ENCODE peak calls at places on chromosome 6, in four cellular contexts. One of them, this sample, is unnamed.

GRCh38 chr6:86856937-86857563 is 80.3 kb upstream of the HTR1E start:
- DNase-seq in heart left ventricle: no peak
- DNase-seq in left lung: no peak
- DNase-seq in left ventricle myocardium inferior: no peak
- DNase-seq in this sample: no peak

GRCh38 chr6:165842291-165842936 is 179.4 kb upstream of the PDE10A start:
- DNase-seq in heart left ventricle: no peak
- DNase-seq in left lung: no peak
- DNase-seq in left ventricle myocardium inferior: no peak
- DNase-seq in this sample: no peak

GRCh38 chr6:53178837-53179432 is 30.3 kb upstream of the GCM1 start:
- DNase-seq in heart left ventricle: no peak
- DNase-seq in left lung: no peak
- DNase-seq in left ventricle myocardium inferior: no peak
- DNase-seq in this sample: no peak

GRCh38 chr6:83429857-83430605 is 820 bp downstream of the ME1 start:
- DNase-seq in left lung: no peak
- DNase-seq in heart left ventricle: no peak
- DNase-seq in left ventricle myocardium inferior: no peak
- DNase-seq in this sample: no peak

GRCh38 chr6:116022841-116023380 is 37.8 kb downstream of the FRK start:
- DNase-seq in left ventricle myocardium inferior: no peak
- DNase-seq in left lung: no peak
- DNase-seq in heart left ventricle: no peak
- DNase-seq in this sample: no peak

GRCh38 chr6:159578629-159579028 is 114.4 kb downstream of the SOD2 start:
- DNase-seq in heart left ventricle: no peak
- DNase-seq in left lung: no peak
- DNase-seq in left ventricle myocardium inferior: no peak
- DNase-seq in this sample: no peak

GRCh38 chr6:106886922-106887797 is 87.4 kb downstream of the CD24 start:
- DNase-seq in heart left ventricle: no peak
- DNase-seq in left ventricle myocardium inferior: no peak
- DNase-seq in left lung: no peak
- DNase-seq in this sample: no peak

GRCh38 chr6:100823041-100823440 is 58.1 kb downstream of the ASCC3 start:
- DNase-seq in left ventricle myocardium inferior: no peak
- DNase-seq in heart left ventricle: no peak
- DNase-seq in left lung: no peak
- DNase-seq in this sample: no peak

GRCh38 chr6:13471184-13471583 is 16.2 kb downstream of the GFOD1 start:
- DNase-seq in heart left ventricle: no peak
- DNase-seq in left ventricle myocardium inferior: no peak
- DNase-seq in left lung: no peak
- DNase-seq in this sample: no peak

GRCh38 chr6:74946961-74947360 is 258.9 kb downstream of the COL12A1 start:
- DNase-seq in heart left ventricle: no peak
- DNase-seq in left lung: no peak
- DNase-seq in left ventricle myocardium inferior: no peak
- DNase-seq in this sample: no peak

GRCh38 chr6:7515363-7515762 is 26.1 kb upstream of the DSP start:
- DNase-seq in left ventricle myocardium inferior: no peak
- DNase-seq in left lung: no peak
- DNase-seq in heart left ventricle: no peak
- DNase-seq in this sample: no peak

GRCh38 chr6:11241793-11242201 is 9.3 kb upstream of the NEDD9 start:
- DNase-seq in left lung: peak; percentile 88
- DNase-seq in left ventricle myocardium inferior: peak; percentile 36
- DNase-seq in heart left ventricle: peak; percentile 69
- DNase-seq in this sample: peak; percentile 75

GRCh38 chr6:33313709-33314514 is at the start of gene TAPBP:
- DNase-seq in left ventricle myocardium inferior: peak; percentile 56
- DNase-seq in left lung: peak; percentile 89
- DNase-seq in heart left ventricle: peak; percentile 63
- DNase-seq in this sample: peak; percentile 92

GRCh38 chr6:39366875-39367618 is 44.5 kb upstream of the KCNK16 start:
- DNase-seq in left lung: no peak
- DNase-seq in left ventricle myocardium inferior: no peak
- DNase-seq in heart left ventricle: no peak
- DNase-seq in this sample: no peak

GRCh38 chr6:94361304-94362060 is 942.1 kb upstream of the EPHA7 start:
- DNase-seq in left ventricle myocardium inferior: no peak
- DNase-seq in left lung: no peak
- DNase-seq in heart left ventricle: no peak
- DNase-seq in this sample: peak; percentile 60

GRCh38 chr6:5501837-5502236 is 240.5 kb downstream of the FARS2 start:
- DNase-seq in heart left ventricle: peak; percentile 79
- DNase-seq in left lung: no peak
- DNase-seq in left ventricle myocardium inferior: peak; percentile 22
- DNase-seq in this sample: no peak

GRCh38 chr6:33983109-33983475 is 162.8 kb downstream of the GRM4 start:
- DNase-seq in heart left ventricle: peak; percentile 34
- DNase-seq in left ventricle myocardium inferior: no peak
- DNase-seq in left lung: no peak
- DNase-seq in this sample: peak; percentile 51

GRCh38 chr6:144284753-144285547 is at the start of gene UTRN:
- DNase-seq in left ventricle myocardium inferior: peak; percentile 85
- DNase-seq in left lung: peak; percentile 94
- DNase-seq in heart left ventricle: peak; percentile 89
- DNase-seq in this sample: peak; percentile 92

GRCh38 chr6:144285798-144286502 is 815 bp downstream of the UTRN start:
- DNase-seq in left lung: peak; percentile 94
- DNase-seq in heart left ventricle: peak; percentile 90
- DNase-seq in left ventricle myocardium inferior: peak; percentile 83
- DNase-seq in this sample: peak; percentile 92

GRCh38 chr6:144284474-144284752 is 722 bp upstream of the UTRN start:
- DNase-seq in heart left ventricle: no peak
- DNase-seq in left lung: no peak
- DNase-seq in left ventricle myocardium inferior: no peak
- DNase-seq in this sample: no peak

GRCh38 chr6:144285548-144285797 is 338 bp downstream of the UTRN start:
- DNase-seq in left lung: no peak
- DNase-seq in left ventricle myocardium inferior: no peak
- DNase-seq in heart left ventricle: no peak
- DNase-seq in this sample: no peak

GRCh38 chr6:144283781-144284473 is 1.2 kb upstream of the UTRN start:
- DNase-seq in left lung: no peak
- DNase-seq in left ventricle myocardium inferior: no peak
- DNase-seq in heart left ventricle: no peak
- DNase-seq in this sample: no peak
- TF ChIP-seq CTCF in left lung: no peak
- TF ChIP-seq CTCF in left ventricle myocardium inferior: no peak
- TF ChIP-seq CTCF in heart left ventricle: no peak
- TF ChIP-seq CTCF in this sample: no peak

GRCh38 chr6:90764001-90764400 is 177.1 kb upstream of the MAP3K7 start:
- DNase-seq in left lung: no peak
- DNase-seq in left ventricle myocardium inferior: no peak
- DNase-seq in heart left ventricle: no peak
- DNase-seq in this sample: no peak
- H3K4me1 ChIP-seq in left lung: no peaks in the 10 kb centered on the region
- H3K4me1 ChIP-seq in left ventricle myocardium inferior: no peaks in the 10 kb centered on the region
- H3K4me1 ChIP-seq in heart left ventricle: no peaks in the 10 kb centered on the region
- H3K4me1 ChIP-seq in this sample: no peaks in the 10 kb centered on the region

DNA sequence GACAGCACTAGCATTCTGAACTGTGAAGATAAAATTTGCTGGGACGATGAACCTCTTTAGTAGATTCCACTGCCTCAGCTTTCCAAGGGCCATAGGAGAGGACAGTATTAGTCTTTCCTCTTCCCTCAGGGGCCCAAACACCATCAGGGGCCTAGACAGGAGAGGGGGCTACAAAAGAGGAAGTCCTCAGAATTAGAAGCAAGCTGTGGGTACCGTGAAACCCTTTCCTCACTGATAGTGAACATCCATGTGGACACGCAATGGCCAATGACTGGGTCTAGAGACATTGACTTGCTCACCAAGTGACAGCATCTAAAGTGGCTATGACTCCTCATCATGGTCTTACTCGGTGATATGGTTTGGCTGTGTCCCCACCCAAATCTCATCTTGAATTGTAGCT is 68.1 kb upstream of the UST start:
- DNase-seq in left lung: no peak
- DNase-seq in heart left ventricle: no peak
- DNase-seq in left ventricle myocardium inferior: no peak
- DNase-seq in this sample: no peak
- TF ChIP-seq CTCF in left lung: no peak
- TF ChIP-seq CTCF in heart left ventricle: no peak
- TF ChIP-seq CTCF in left ventricle myocardium inferior: no peak
- TF ChIP-seq CTCF in this sample: no peak

DNA sequence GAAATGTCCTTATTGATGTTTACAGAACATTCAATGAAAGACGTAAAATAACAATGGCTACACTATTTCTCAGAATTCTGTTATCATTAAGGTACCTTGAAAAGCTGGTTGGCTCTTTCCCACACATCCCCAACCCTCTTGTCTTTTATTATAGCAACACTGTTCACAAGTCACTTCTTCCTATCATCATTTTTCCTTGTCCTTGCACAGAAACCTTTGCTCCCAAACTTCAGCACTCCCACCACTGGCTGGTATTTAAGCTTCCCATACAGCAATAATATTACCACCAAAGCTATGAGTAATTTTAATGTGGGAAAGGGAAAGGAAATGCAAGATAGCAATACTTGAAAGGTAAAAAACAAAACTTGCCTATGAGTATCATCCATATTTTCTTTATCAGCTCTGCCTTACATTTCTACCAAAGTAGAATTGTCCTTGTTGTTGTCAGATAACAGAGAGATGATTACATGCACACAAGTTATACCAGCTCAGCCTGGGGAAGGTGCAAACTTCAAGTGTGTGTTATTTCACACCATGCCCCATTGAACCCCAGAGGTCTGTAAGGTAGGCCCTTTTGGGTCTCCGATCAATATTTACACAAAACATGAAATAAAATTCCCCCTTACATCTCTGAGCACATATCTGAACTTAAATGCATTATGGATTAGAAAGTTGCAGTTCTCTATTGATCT is 32.2 kb downstream of the ARHGAP18 start:
- DNase-seq in left ventricle myocardium inferior: no peak
- DNase-seq in heart left ventricle: no peak
- DNase-seq in left lung: no peak
- DNase-seq in this sample: no peak
- H3K4me1 ChIP-seq in left ventricle myocardium inferior: peaks cover 51% of the 10 kb centered on the region
- H3K4me1 ChIP-seq in heart left ventricle: peaks cover 34% of the 10 kb centered on the region
- H3K4me1 ChIP-seq in left lung: peaks cover 75% of the 10 kb centered on the region
- H3K4me1 ChIP-seq in this sample: peaks cover 12% of the 10 kb centered on the region

DNA sequence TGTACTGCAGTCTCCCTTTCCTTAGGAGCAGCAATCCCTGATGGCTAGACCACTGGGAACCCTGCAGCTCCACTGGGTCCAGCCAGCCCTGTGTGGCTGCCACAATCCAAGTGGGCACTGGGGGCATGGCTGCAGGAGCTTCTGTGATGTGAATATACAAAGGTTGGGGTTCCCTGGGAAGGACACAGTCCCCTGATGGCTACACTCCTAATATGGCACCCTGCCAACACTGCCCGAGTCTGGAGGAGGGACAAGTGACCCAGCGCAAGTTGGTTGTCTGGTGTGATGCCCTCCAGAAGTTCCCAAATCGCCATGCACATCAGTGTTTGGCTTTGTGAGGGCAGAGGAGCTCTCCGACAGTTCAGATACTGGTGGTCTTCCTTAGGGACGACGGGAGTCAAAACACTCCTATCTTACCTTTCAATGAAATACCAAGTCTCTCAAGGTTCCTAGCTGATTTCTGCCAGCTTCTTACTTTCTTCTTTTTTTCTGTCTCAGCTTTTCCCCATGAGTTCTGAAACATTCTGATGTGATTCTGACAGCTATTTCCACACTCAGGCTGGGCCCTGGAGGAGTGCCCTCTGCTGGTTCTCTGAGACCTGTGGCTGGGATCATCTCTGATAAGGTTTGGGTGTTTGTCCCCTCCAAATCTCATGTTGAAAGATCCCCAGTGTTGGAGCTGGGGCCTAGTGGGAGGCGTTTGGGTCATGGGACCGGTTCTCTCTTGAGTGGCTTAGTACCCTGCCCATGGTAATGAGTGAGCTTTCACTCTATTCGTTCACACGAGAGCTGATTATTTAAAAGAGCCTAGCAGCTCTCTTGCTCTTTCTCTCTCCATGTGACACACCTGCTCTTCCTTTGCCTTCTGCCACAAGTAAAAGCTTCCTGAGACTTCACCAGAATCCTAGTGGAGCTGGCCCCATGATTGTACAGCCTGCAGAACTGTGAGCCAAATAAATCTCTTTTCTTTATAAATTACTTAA is 15.5 kb upstream of the ZFP57 start:
- DNase-seq in left ventricle myocardium inferior: no peak
- DNase-seq in left lung: no peak
- DNase-seq in heart left ventricle: no peak
- DNase-seq in this sample: no peak
- TF ChIP-seq CTCF in left ventricle myocardium inferior: peak; percentile 62
- TF ChIP-seq CTCF in left lung: peak; percentile 25
- TF ChIP-seq CTCF in heart left ventricle: peak; percentile 51
- TF ChIP-seq CTCF in this sample: no peak

DNA sequence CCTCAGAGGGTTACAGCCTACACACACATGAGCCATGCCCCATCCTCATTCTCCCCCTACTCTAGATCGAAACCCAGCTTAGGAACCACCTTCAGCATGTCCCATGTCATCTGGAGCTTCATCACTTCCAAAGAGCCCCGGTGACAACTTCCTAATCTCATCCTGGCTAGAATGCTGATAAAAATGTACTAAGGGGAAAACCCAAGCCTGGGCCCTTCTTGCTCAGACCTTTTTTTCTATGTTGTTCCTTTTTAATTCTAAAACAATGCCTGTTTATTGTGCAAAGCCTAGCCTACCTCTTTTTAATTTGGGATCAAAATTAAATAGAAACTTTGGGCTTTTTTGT is 44.1 kb upstream of the NT5E start:
- DNase-seq in heart left ventricle: no peak
- DNase-seq in left ventricle myocardium inferior: no peak
- DNase-seq in left lung: no peak
- DNase-seq in this sample: no peak
- H3K4me1 ChIP-seq in heart left ventricle: peaks cover 23% of the 10 kb centered on the region
- H3K4me1 ChIP-seq in left ventricle myocardium inferior: peaks cover 24% of the 10 kb centered on the region
- H3K4me1 ChIP-seq in left lung: peaks cover 22% of the 10 kb centered on the region
- H3K4me1 ChIP-seq in this sample: no peaks in the 10 kb centered on the region

GRCh38 chr6:65569505-65569904 is 137.5 kb downstream of the EYS start:
- DNase-seq in heart left ventricle: no peak
- DNase-seq in left ventricle myocardium inferior: no peak
- DNase-seq in left lung: no peak
- DNase-seq in this sample: no peak

GRCh38 chr6:65570340-65570739 is 136.7 kb downstream of the EYS start:
- DNase-seq in left ventricle myocardium inferior: no peak
- DNase-seq in left lung: no peak
- DNase-seq in heart left ventricle: no peak
- DNase-seq in this sample: no peak

DNA sequence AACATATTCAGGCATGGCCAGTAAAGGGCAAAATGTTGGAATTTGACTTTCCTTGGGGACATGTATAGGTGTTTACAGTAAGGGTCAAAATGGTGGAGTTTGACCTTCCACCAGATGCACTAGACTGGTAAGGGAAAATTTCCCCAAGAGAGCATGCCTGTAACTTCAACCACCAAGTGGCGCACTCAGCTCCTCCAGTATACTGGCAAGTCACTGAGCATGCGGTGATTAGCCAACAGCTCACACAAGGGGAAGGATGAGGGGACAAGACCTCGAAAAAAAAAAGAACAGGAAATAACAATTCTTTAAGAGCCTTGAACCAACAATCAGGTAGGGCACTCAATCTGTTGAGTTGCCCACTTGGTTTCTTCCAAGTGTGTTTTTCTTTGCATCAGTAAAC is 140.9 kb downstream of the EYS start:
- DNase-seq in heart left ventricle: no peak
- DNase-seq in left lung: no peak
- DNase-seq in left ventricle myocardium inferior: no peak
- DNase-seq in this sample: no peak
- TF ChIP-seq CTCF in heart left ventricle: no peak
- TF ChIP-seq CTCF in left lung: no peak
- TF ChIP-seq CTCF in left ventricle myocardium inferior: no peak
- TF ChIP-seq CTCF in this sample: no peak

This sample was measured in spleen.